ENCODE peak calls at places on chromosomes 12 and 14, in four cellular contexts. H, B, Y and G are unnamed samples.

GRCh38 chr14:28772613-28773012 is 6.0 kb downstream of the FOXG1 start:
- DNase-seq in H (no peak), B (no peak), Y (no peak), G (no peak)

GRCh38 chr12:53034459-53034858 is 15.4 kb upstream of the TNS2 start:
- DNase-seq in Y (no peak), H (no peak), B (no peak), G (no peak)

GRCh38 chr12:124881123-124881522 is 17.5 kb upstream of the SCARB1 start:
- DNase-seq in H (peak), Y (no peak), B (no peak), G (no peak)

GRCh38 chr12:109879332-109880048 is 851 bp downstream of the GLTP start:
- DNase-seq in H (no peak), B (peak), Y (no peak), G (no peak)

GRCh38 chr12:79275631-79276030 is 411.1 kb downstream of the SYT1 start:
- DNase-seq in Y (no peak), H (no peak), B (no peak), G (no peak)

GRCh38 chr14:20734079-20734806 is 11.4 kb upstream of the EDDM3A start:
- DNase-seq in Y (no peak), H (no peak), B (no peak), G (no peak)

GRCh38 chr12:26941251-26941650 is 3.0 kb downstream of the FGFR1OP2 start:
- DNase-seq in H (no peak), B (no peak), Y (no peak), G (no peak)

GRCh38 chr12:75099215-75099614 is 110.4 kb downstream of the KCNC2 start:
- DNase-seq in B (no peak), Y (no peak), H (no peak), G (no peak)

GRCh38 chr12:52816189-52816588 is 2.3 kb upstream of the KRT4 start:
- DNase-seq in B (no peak), Y (no peak), H (no peak), G (no peak)

GRCh38 chr12:92470608-92471021 is 232.2 kb upstream of the PLEKHG7 start:
- DNase-seq in H (no peak), B (no peak), Y (peak), G (no peak)
- TF ChIP-seq BHLHE40 in H (no peak), B (no peak), Y (peak), G (no peak)

GRCh38 chr12:94208433-94208921 is 60.1 kb downstream of the PLXNC1 start:
- DNase-seq in Y (no peak), B (peak), H (no peak), G (no peak)
- TF ChIP-seq CHD4 in Y (no peak), B (no peak), H (no peak), G (no peak)

DNA sequence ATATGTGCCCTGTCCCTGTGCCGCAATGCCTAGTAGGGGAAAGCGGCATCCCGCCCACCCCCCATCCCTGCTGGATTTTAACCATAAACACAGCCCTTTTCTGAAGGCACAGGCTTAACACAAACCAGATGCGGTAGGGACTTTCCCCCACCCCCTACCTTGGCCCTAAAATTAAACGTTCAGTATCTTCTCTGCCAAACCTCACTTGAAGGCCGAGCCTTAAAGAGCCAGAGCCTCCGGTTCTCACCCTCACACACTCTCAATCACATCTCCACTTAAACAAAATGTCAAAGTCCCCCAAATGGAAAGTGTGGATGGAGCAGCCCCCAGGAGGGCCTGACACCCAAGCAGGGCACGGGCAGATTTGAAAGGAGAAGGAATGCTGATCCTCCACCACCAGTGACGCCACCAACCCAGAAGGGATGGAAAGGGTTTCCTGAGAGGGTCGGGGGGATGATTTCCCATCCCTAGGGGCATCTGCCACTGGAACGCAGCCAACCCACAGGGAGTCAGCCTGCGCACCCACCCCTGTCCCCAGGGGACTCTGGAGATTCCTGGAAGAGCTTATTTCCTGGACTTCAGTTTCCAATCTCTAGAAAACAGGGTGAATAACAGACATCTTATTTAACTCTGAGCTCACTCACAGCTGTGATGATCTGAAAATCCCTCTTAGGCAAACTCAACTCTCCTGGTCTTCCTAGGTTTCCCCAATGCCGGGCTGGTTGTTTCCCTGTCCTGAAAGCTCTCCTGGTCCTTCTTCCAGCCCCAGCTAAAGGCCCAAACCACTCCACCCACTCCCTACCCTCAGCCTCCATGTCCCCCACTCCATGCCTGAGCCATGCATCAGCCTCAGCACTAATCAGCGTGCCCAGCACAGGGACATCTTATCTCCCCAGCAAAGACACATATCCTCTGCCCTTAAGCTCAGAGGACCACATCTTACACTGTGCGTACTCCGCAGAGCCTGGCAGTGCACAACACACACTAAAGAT is 26.3 kb downstream of the ACTN1 start:
- DNase-seq in B (no peak), Y (no peak), H (no peak), G (no peak)
- TF ChIP-seq BHLHE40 in B (no peak), Y (no peak), H (no peak), G (no peak)

DNA sequence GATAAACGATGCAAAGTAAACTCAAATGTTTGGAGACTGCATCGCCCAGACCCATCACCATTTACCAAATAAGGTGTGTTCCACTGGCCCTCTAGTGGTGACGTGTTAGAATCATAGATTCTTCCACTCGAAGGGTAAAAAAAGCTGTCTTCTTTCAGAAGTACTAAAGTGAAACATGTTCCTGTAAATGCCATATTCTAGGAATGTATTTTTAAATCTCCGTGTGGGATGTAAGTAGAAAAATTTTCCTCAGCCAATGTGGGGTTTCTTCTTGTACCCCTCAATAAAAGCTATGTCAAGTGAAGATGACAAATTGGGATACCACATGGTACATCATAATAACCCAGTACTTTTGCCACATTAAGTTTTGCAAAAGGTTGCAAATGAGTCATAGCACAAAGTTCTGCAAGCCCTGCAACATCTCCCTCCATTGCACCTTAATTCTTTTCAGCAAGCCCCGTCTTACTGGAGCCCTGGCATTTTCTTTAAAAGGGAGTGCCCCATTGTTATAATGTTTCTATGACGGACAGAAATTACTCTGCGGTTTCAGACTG is 100.8 kb downstream of the CCER1 start:
- DNase-seq in B (no peak), Y (no peak), H (peak), G (peak)
- TF ChIP-seq CHD4 in B (no peak), Y (no peak), H (no peak), G (no peak)

GRCh38 chr12:6268484-6269157 is 41.9 kb upstream of the PLEKHG6 start:
- DNase-seq in B (no peak), Y (no peak), H (no peak), G (no peak)

GRCh38 chr12:6264402-6265037 is 46.0 kb upstream of the PLEKHG6 start:
- DNase-seq in H (no peak), Y (no peak), B (no peak), G (no peak)

GRCh38 chr12:6266431-6267006 is 44.0 kb upstream of the PLEKHG6 start:
- DNase-seq in H (no peak), Y (no peak), B (no peak), G (no peak)

GRCh38 chr12:6265038-6265405 is 45.5 kb upstream of the PLEKHG6 start:
- DNase-seq in Y (no peak), B (no peak), H (no peak), G (no peak)

DNA sequence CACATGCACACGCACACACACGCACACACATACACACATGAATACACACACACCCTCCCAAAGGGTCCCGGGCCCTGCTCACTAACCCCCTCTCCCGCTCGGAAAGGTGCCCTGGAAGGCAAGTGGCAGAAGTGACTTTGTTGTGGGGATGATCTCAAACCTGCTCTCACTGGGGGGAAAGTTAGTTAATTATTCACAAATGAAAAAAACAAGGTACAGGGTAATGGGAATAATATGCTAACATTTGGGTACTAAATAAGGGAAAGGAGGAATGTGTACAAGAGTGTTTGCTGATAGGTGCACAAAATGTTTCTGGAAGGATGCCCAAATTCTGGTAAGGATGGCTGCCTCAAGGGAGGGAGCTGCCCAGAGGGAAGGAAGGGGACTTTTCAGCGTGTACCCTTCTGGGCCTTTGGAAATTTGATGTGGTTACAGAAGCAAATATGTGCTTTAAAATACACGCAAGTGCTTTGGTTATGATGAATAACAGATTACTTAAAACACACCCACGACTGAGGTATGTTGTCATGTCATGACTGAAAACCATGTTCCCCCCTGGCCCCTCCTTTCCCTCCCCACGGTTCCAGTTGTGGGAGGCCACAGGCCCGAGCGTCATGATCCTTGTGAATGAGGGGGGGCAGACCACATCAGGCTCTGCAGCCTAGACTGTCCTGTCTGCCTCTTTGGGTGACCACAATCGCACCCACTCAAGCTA is 43.3 kb upstream of the PLEKHG6 start:
- DNase-seq in Y (no peak), B (no peak), H (no peak), G (no peak)
- TF ChIP-seq BHLHE40 in Y (no peak), B (no peak), H (no peak), G (no peak)

GRCh38 chr14:105947599-105947998 is 421.2 kb downstream of the TMEM121 start:
- DNase-seq in B (no peak), H (no peak), Y (no peak), G (no peak)

GRCh38 chr14:105941226-105942166 is 415.1 kb downstream of the TMEM121 start:
- DNase-seq in H (no peak), Y (no peak), B (no peak), G (no peak)

GRCh38 chr14:105945891-105946290 is 419.5 kb downstream of the TMEM121 start:
- DNase-seq in Y (no peak), B (no peak), H (no peak), G (peak)

GRCh38 chr14:105943973-105944602 is 417.7 kb downstream of the TMEM121 start:
- DNase-seq in B (no peak), H (peak), Y (no peak), G (no peak)

DNA sequence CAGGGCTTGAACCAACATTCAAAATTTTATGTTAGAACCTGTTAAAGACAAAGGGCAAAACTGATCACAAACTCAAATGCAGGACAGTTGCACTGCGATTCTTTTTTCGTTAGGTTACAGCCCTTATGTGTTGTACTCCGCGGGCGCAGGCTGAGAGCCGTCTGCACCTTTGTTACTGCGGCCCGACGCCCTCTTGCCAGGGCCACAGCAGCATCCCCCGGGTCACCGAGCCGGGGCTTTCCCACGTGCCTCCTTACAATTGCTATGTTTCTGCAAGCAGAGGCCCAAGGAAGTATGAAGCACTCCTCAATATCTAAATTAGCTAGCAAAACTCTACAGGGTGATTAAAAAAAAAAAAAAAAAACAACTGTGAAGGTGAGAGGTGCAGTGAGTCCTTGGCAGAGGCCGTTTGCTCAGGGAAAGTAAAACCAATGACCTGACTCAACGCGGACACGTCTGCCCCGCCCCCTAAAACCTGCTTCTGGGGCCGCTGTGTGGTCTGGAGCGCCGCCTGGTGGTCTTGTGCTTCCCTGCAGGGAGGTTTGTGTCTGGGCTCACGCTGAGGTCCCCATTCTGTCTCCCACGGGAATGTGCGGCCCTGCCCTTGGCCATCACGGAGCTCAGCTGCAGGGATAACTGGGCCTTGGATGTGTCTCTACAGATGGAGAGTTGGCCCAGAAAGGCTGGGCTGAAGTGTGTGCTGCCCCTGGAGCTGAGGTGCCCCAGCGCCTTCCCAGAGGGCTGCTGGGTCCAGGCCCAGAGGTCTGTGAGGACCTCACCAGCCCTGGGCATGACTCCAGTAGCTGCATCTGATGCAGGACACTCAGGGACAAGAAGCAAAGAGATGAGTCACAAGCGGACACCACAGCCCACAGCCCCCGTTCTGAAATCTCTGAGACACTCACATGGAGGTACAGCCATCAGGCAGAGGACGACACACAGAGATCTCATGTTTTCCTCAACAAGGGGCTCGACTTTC is 418.5 kb downstream of the TMEM121 start:
- DNase-seq in Y (no peak), B (peak), H (peak), G (peak)
- TF ChIP-seq CHD4 in Y (no peak), B (no peak), H (no peak), G (no peak)

GRCh38 chr12:12331244-12331771 is 18.7 kb downstream of the MANSC1 start:
- DNase-seq in B (no peak), Y (no peak), H (no peak), G (no peak)

GRCh38 chr12:12331896-12332295 is 18.1 kb downstream of the MANSC1 start:
- DNase-seq in B (no peak), H (no peak), Y (no peak), G (no peak)

GRCh38 chr12:12326262-12326661 is 23.8 kb downstream of the MANSC1 start:
- DNase-seq in Y (no peak), H (no peak), B (no peak), G (no peak)

GRCh38 chr12:12323606-12324005 is 26.4 kb downstream of the MANSC1 start:
- DNase-seq in Y (no peak), H (no peak), B (no peak), G (no peak)

DNA sequence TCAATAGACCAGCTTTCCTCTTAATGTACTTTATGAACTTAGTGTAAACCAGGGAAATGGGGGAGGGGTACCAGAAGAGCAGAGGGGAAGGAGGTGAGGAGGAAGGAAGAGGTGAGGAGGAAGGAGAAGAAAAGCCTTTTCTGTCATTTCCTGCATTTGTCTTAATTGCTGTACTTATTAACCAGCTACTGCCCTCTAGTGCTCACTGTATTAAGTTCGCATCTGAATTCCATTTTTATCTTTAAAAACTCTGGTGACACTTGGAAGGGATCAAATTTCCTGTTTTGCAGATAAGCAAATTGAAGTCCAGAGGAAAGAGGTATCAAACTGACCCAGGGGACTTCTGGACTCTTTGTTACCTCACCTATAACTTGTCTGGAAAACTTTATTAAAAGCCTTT is 22.2 kb downstream of the MANSC1 start:
- DNase-seq in B (peak), H (peak), Y (peak), G (peak)
- TF ChIP-seq BHLHE40 in B (no peak), H (no peak), Y (no peak), G (no peak)